ENCODE peak calls at places on chromosomes 6 and 20, in ten cellular contexts. One of them, this sample, is unnamed.

GRCh38 chr6:142702501-142703460 is 242.2 kb downstream of the HIVEP2 start:
- DNase-seq in spleen: peak
- DNase-seq in CD8-positive, alpha-beta memory T cell: no peak
- DNase-seq in stimulated activated naive CD4-positive, alpha-beta T cell: no peak
- DNase-seq in T-cell: no peak
- DNase-seq in sciatic nerve: peak
- DNase-seq in stimulated activated CD4-positive, alpha-beta T cell treated with anti-CD3 and anti-CD28 coated beads, Interleukin-12 subunit alpha, Interleukin-12 subunit beta, amount 100 ng/mL, for 24 hours: no peak
- DNase-seq in T47D: no peak
- DNase-seq in GM12865: peak
- DNase-seq in cardiac muscle cell: peak
- DNase-seq in this sample: peak

GRCh38 chr20:10200329-10200728 is 18.3 kb upstream of the SNAP25 start:
- DNase-seq in stimulated activated CD4-positive, alpha-beta T cell treated with anti-CD3 and anti-CD28 coated beads, Interleukin-12 subunit alpha, Interleukin-12 subunit beta, amount 100 ng/mL, for 24 hours: no peak
- DNase-seq in stimulated activated naive CD4-positive, alpha-beta T cell: no peak
- DNase-seq in T47D: no peak
- DNase-seq in cardiac muscle cell: no peak
- DNase-seq in spleen: no peak
- DNase-seq in CD8-positive, alpha-beta memory T cell: no peak
- DNase-seq in T-cell: no peak
- DNase-seq in sciatic nerve: no peak
- DNase-seq in GM12865: no peak
- DNase-seq in this sample: no peak

GRCh38 chr6:70663881-70664466 is 3.7 kb upstream of the SMAP1 start:
- DNase-seq in CD8-positive, alpha-beta memory T cell: no peak
- DNase-seq in spleen: no peak
- DNase-seq in GM12865: no peak
- DNase-seq in stimulated activated CD4-positive, alpha-beta T cell treated with anti-CD3 and anti-CD28 coated beads, Interleukin-12 subunit alpha, Interleukin-12 subunit beta, amount 100 ng/mL, for 24 hours: no peak
- DNase-seq in stimulated activated naive CD4-positive, alpha-beta T cell: no peak
- DNase-seq in cardiac muscle cell: no peak
- DNase-seq in sciatic nerve: no peak
- DNase-seq in T47D: no peak
- DNase-seq in T-cell: no peak
- DNase-seq in this sample: no peak

GRCh38 chr6:2103644-2104523 is 141.5 kb downstream of the GMDS start:
- DNase-seq in T-cell: no peak
- DNase-seq in stimulated activated naive CD4-positive, alpha-beta T cell: peak
- DNase-seq in T47D: peak
- DNase-seq in CD8-positive, alpha-beta memory T cell: peak
- DNase-seq in spleen: no peak
- DNase-seq in GM12865: peak
- DNase-seq in sciatic nerve: no peak
- DNase-seq in cardiac muscle cell: peak
- DNase-seq in stimulated activated CD4-positive, alpha-beta T cell treated with anti-CD3 and anti-CD28 coated beads, Interleukin-12 subunit alpha, Interleukin-12 subunit beta, amount 100 ng/mL, for 24 hours: no peak
- DNase-seq in this sample: peak

GRCh38 chr6:92790381-92790780 is 629.0 kb downstream of the EPHA7 start:
- DNase-seq in T47D: no peak
- DNase-seq in sciatic nerve: no peak
- DNase-seq in CD8-positive, alpha-beta memory T cell: no peak
- DNase-seq in stimulated activated naive CD4-positive, alpha-beta T cell: no peak
- DNase-seq in cardiac muscle cell: peak
- DNase-seq in stimulated activated CD4-positive, alpha-beta T cell treated with anti-CD3 and anti-CD28 coated beads, Interleukin-12 subunit alpha, Interleukin-12 subunit beta, amount 100 ng/mL, for 24 hours: no peak
- DNase-seq in spleen: no peak
- DNase-seq in T-cell: no peak
- DNase-seq in GM12865: peak
- DNase-seq in this sample: no peak

GRCh38 chr6:37990762-37991525 is 171.4 kb downstream of the ZFAND3 start:
- DNase-seq in stimulated activated naive CD4-positive, alpha-beta T cell: no peak
- DNase-seq in GM12865: no peak
- DNase-seq in CD8-positive, alpha-beta memory T cell: no peak
- DNase-seq in T-cell: no peak
- DNase-seq in sciatic nerve: no peak
- DNase-seq in T47D: no peak
- DNase-seq in spleen: no peak
- DNase-seq in stimulated activated CD4-positive, alpha-beta T cell treated with anti-CD3 and anti-CD28 coated beads, Interleukin-12 subunit alpha, Interleukin-12 subunit beta, amount 100 ng/mL, for 24 hours: no peak
- DNase-seq in cardiac muscle cell: peak
- DNase-seq in this sample: no peak

GRCh38 chr6:44056392-44057237 is 70.6 kb downstream of the MRPL14 start:
- DNase-seq in spleen: peak
- DNase-seq in stimulated activated CD4-positive, alpha-beta T cell treated with anti-CD3 and anti-CD28 coated beads, Interleukin-12 subunit alpha, Interleukin-12 subunit beta, amount 100 ng/mL, for 24 hours: no peak
- DNase-seq in T-cell: no peak
- DNase-seq in GM12865: no peak
- DNase-seq in CD8-positive, alpha-beta memory T cell: no peak
- DNase-seq in sciatic nerve: peak
- DNase-seq in stimulated activated naive CD4-positive, alpha-beta T cell: no peak
- DNase-seq in cardiac muscle cell: no peak
- DNase-seq in T47D: no peak
- DNase-seq in this sample: no peak

GRCh38 chr6:38064431-38064830 is 244.9 kb downstream of the ZFAND3 start:
- DNase-seq in cardiac muscle cell: no peak
- DNase-seq in CD8-positive, alpha-beta memory T cell: no peak
- DNase-seq in spleen: no peak
- DNase-seq in stimulated activated CD4-positive, alpha-beta T cell treated with anti-CD3 and anti-CD28 coated beads, Interleukin-12 subunit alpha, Interleukin-12 subunit beta, amount 100 ng/mL, for 24 hours: no peak
- DNase-seq in GM12865: no peak
- DNase-seq in stimulated activated naive CD4-positive, alpha-beta T cell: no peak
- DNase-seq in sciatic nerve: no peak
- DNase-seq in T47D: no peak
- DNase-seq in T-cell: no peak
- DNase-seq in this sample: no peak

GRCh38 chr6:4402477-4402976 is 267.2 kb upstream of the ECI2 start:
- DNase-seq in cardiac muscle cell: peak
- DNase-seq in sciatic nerve: no peak
- DNase-seq in stimulated activated naive CD4-positive, alpha-beta T cell: no peak
- DNase-seq in T-cell: no peak
- DNase-seq in GM12865: peak
- DNase-seq in CD8-positive, alpha-beta memory T cell: no peak
- DNase-seq in stimulated activated CD4-positive, alpha-beta T cell treated with anti-CD3 and anti-CD28 coated beads, Interleukin-12 subunit alpha, Interleukin-12 subunit beta, amount 100 ng/mL, for 24 hours: no peak
- DNase-seq in spleen: no peak
- DNase-seq in T47D: peak
- DNase-seq in this sample: no peak

GRCh38 chr6:133748628-133749027 is 140.3 kb upstream of the TCF21 start:
- DNase-seq in T-cell: no peak
- DNase-seq in cardiac muscle cell: no peak
- DNase-seq in CD8-positive, alpha-beta memory T cell: no peak
- DNase-seq in T47D: no peak
- DNase-seq in sciatic nerve: no peak
- DNase-seq in stimulated activated naive CD4-positive, alpha-beta T cell: no peak
- DNase-seq in stimulated activated CD4-positive, alpha-beta T cell treated with anti-CD3 and anti-CD28 coated beads, Interleukin-12 subunit alpha, Interleukin-12 subunit beta, amount 100 ng/mL, for 24 hours: no peak
- DNase-seq in GM12865: no peak
- DNase-seq in spleen: no peak
- DNase-seq in this sample: no peak

GRCh38 chr20:10433014-10433622 is 904 bp downstream of the MKKS start:
- DNase-seq in stimulated activated naive CD4-positive, alpha-beta T cell: no peak
- DNase-seq in spleen: peak
- DNase-seq in T-cell: no peak
- DNase-seq in T47D: no peak
- DNase-seq in sciatic nerve: no peak
- DNase-seq in cardiac muscle cell: no peak
- DNase-seq in CD8-positive, alpha-beta memory T cell: no peak
- DNase-seq in stimulated activated CD4-positive, alpha-beta T cell treated with anti-CD3 and anti-CD28 coated beads, Interleukin-12 subunit alpha, Interleukin-12 subunit beta, amount 100 ng/mL, for 24 hours: no peak
- DNase-seq in GM12865: peak
- DNase-seq in this sample: no peak

GRCh38 chr6:133241088-133241900 is at the start of gene EYA4:
- DNase-seq in stimulated activated naive CD4-positive, alpha-beta T cell: no peak
- DNase-seq in T47D: no peak
- DNase-seq in GM12865: no peak
- DNase-seq in stimulated activated CD4-positive, alpha-beta T cell treated with anti-CD3 and anti-CD28 coated beads, Interleukin-12 subunit alpha, Interleukin-12 subunit beta, amount 100 ng/mL, for 24 hours: no peak
- DNase-seq in CD8-positive, alpha-beta memory T cell: no peak
- DNase-seq in cardiac muscle cell: peak
- DNase-seq in T-cell: no peak
- DNase-seq in spleen: peak
- DNase-seq in sciatic nerve: peak
- DNase-seq in this sample: no peak

GRCh38 chr6:44474643-44475042 is 87.1 kb downstream of the CDC5L start:
- DNase-seq in sciatic nerve: no peak
- DNase-seq in GM12865: no peak
- DNase-seq in T47D: no peak
- DNase-seq in T-cell: no peak
- DNase-seq in CD8-positive, alpha-beta memory T cell: no peak
- DNase-seq in stimulated activated naive CD4-positive, alpha-beta T cell: no peak
- DNase-seq in cardiac muscle cell: no peak
- DNase-seq in stimulated activated CD4-positive, alpha-beta T cell treated with anti-CD3 and anti-CD28 coated beads, Interleukin-12 subunit alpha, Interleukin-12 subunit beta, amount 100 ng/mL, for 24 hours: no peak
- DNase-seq in spleen: no peak
- DNase-seq in this sample: no peak

GRCh38 chr6:26179675-26180074 is 92.4 kb downstream of the HFE start:
- DNase-seq in T-cell: no peak
- DNase-seq in cardiac muscle cell: no peak
- DNase-seq in CD8-positive, alpha-beta memory T cell: no peak
- DNase-seq in GM12865: no peak
- DNase-seq in sciatic nerve: no peak
- DNase-seq in stimulated activated CD4-positive, alpha-beta T cell treated with anti-CD3 and anti-CD28 coated beads, Interleukin-12 subunit alpha, Interleukin-12 subunit beta, amount 100 ng/mL, for 24 hours: no peak
- DNase-seq in T47D: no peak
- DNase-seq in spleen: no peak
- DNase-seq in stimulated activated naive CD4-positive, alpha-beta T cell: no peak
- DNase-seq in this sample: no peak

GRCh38 chr6:52641826-52642225 is 29.1 kb upstream of the TMEM14A start:
- DNase-seq in sciatic nerve: no peak
- DNase-seq in T-cell: no peak
- DNase-seq in spleen: no peak
- DNase-seq in GM12865: no peak
- DNase-seq in stimulated activated CD4-positive, alpha-beta T cell treated with anti-CD3 and anti-CD28 coated beads, Interleukin-12 subunit alpha, Interleukin-12 subunit beta, amount 100 ng/mL, for 24 hours: no peak
- DNase-seq in cardiac muscle cell: no peak
- DNase-seq in CD8-positive, alpha-beta memory T cell: no peak
- DNase-seq in T47D: no peak
- DNase-seq in stimulated activated naive CD4-positive, alpha-beta T cell: no peak
- DNase-seq in this sample: no peak

GRCh38 chr6:148559848-148560433 is 186.9 kb upstream of the UST start:
- DNase-seq in T-cell: peak
- DNase-seq in stimulated activated naive CD4-positive, alpha-beta T cell: peak
- DNase-seq in GM12865: peak
- DNase-seq in cardiac muscle cell: peak
- DNase-seq in T47D: peak
- DNase-seq in CD8-positive, alpha-beta memory T cell: peak
- DNase-seq in sciatic nerve: peak
- DNase-seq in spleen: peak
- DNase-seq in stimulated activated CD4-positive, alpha-beta T cell treated with anti-CD3 and anti-CD28 coated beads, Interleukin-12 subunit alpha, Interleukin-12 subunit beta, amount 100 ng/mL, for 24 hours: peak
- DNase-seq in this sample: peak

GRCh38 chr6:37513155-37513554 is 13.5 kb upstream of the CCDC167 start:
- DNase-seq in CD8-positive, alpha-beta memory T cell: no peak
- DNase-seq in GM12865: no peak
- DNase-seq in cardiac muscle cell: no peak
- DNase-seq in spleen: no peak
- DNase-seq in T-cell: no peak
- DNase-seq in T47D: no peak
- DNase-seq in stimulated activated naive CD4-positive, alpha-beta T cell: no peak
- DNase-seq in sciatic nerve: no peak
- DNase-seq in stimulated activated CD4-positive, alpha-beta T cell treated with anti-CD3 and anti-CD28 coated beads, Interleukin-12 subunit alpha, Interleukin-12 subunit beta, amount 100 ng/mL, for 24 hours: no peak
- DNase-seq in this sample: no peak

GRCh38 chr20:62158088-62158400 is 14.5 kb downstream of the SS18L1 start:
- DNase-seq in T47D: no peak
- DNase-seq in cardiac muscle cell: no peak
- DNase-seq in sciatic nerve: no peak
- DNase-seq in GM12865: no peak
- DNase-seq in stimulated activated naive CD4-positive, alpha-beta T cell: no peak
- DNase-seq in stimulated activated CD4-positive, alpha-beta T cell treated with anti-CD3 and anti-CD28 coated beads, Interleukin-12 subunit alpha, Interleukin-12 subunit beta, amount 100 ng/mL, for 24 hours: no peak
- DNase-seq in T-cell: no peak
- DNase-seq in CD8-positive, alpha-beta memory T cell: no peak
- DNase-seq in spleen: no peak
- DNase-seq in this sample: no peak

GRCh38 chr20:15909995-15910394 is 663.3 kb downstream of the KIF16B start:
- DNase-seq in cardiac muscle cell: no peak
- DNase-seq in sciatic nerve: no peak
- DNase-seq in stimulated activated CD4-positive, alpha-beta T cell treated with anti-CD3 and anti-CD28 coated beads, Interleukin-12 subunit alpha, Interleukin-12 subunit beta, amount 100 ng/mL, for 24 hours: no peak
- DNase-seq in CD8-positive, alpha-beta memory T cell: no peak
- DNase-seq in GM12865: no peak
- DNase-seq in spleen: no peak
- DNase-seq in T-cell: no peak
- DNase-seq in stimulated activated naive CD4-positive, alpha-beta T cell: no peak
- DNase-seq in T47D: no peak
- DNase-seq in this sample: no peak

GRCh38 chr20:54184920-54185626 is 11.3 kb upstream of the CYP24A1 start:
- DNase-seq in T47D: no peak
- DNase-seq in cardiac muscle cell: no peak
- DNase-seq in sciatic nerve: no peak
- DNase-seq in T-cell: no peak
- DNase-seq in GM12865: no peak
- DNase-seq in CD8-positive, alpha-beta memory T cell: no peak
- DNase-seq in stimulated activated naive CD4-positive, alpha-beta T cell: no peak
- DNase-seq in stimulated activated CD4-positive, alpha-beta T cell treated with anti-CD3 and anti-CD28 coated beads, Interleukin-12 subunit alpha, Interleukin-12 subunit beta, amount 100 ng/mL, for 24 hours: no peak
- DNase-seq in spleen: no peak
- DNase-seq in this sample: no peak

GRCh38 chr6:82737965-82738364 is 327.7 kb downstream of the UBE3D start:
- DNase-seq in spleen: no peak
- DNase-seq in stimulated activated naive CD4-positive, alpha-beta T cell: no peak
- DNase-seq in CD8-positive, alpha-beta memory T cell: no peak
- DNase-seq in T-cell: no peak
- DNase-seq in stimulated activated CD4-positive, alpha-beta T cell treated with anti-CD3 and anti-CD28 coated beads, Interleukin-12 subunit alpha, Interleukin-12 subunit beta, amount 100 ng/mL, for 24 hours: no peak
- DNase-seq in GM12865: no peak
- DNase-seq in T47D: no peak
- DNase-seq in sciatic nerve: no peak
- DNase-seq in cardiac muscle cell: no peak
- DNase-seq in this sample: no peak

GRCh38 chr6:69887026-69887425 is 20.7 kb downstream of the COL19A1 start:
- DNase-seq in stimulated activated naive CD4-positive, alpha-beta T cell: no peak
- DNase-seq in T-cell: no peak
- DNase-seq in sciatic nerve: no peak
- DNase-seq in stimulated activated CD4-positive, alpha-beta T cell treated with anti-CD3 and anti-CD28 coated beads, Interleukin-12 subunit alpha, Interleukin-12 subunit beta, amount 100 ng/mL, for 24 hours: no peak
- DNase-seq in cardiac muscle cell: no peak
- DNase-seq in T47D: no peak
- DNase-seq in GM12865: peak
- DNase-seq in spleen: no peak
- DNase-seq in CD8-positive, alpha-beta memory T cell: no peak
- DNase-seq in this sample: peak

GRCh38 chr20:40332167-40332566 is 356.9 kb downstream of the MAFB start:
- DNase-seq in spleen: no peak
- DNase-seq in CD8-positive, alpha-beta memory T cell: no peak
- DNase-seq in stimulated activated naive CD4-positive, alpha-beta T cell: no peak
- DNase-seq in stimulated activated CD4-positive, alpha-beta T cell treated with anti-CD3 and anti-CD28 coated beads, Interleukin-12 subunit alpha, Interleukin-12 subunit beta, amount 100 ng/mL, for 24 hours: no peak
- DNase-seq in T-cell: no peak
- DNase-seq in GM12865: no peak
- DNase-seq in sciatic nerve: no peak
- DNase-seq in cardiac muscle cell: no peak
- DNase-seq in T47D: no peak
- DNase-seq in this sample: no peak

GRCh38 chr20:41366546-41367392 is at the start of gene EMILIN3:
- DNase-seq in stimulated activated CD4-positive, alpha-beta T cell treated with anti-CD3 and anti-CD28 coated beads, Interleukin-12 subunit alpha, Interleukin-12 subunit beta, amount 100 ng/mL, for 24 hours: no peak
- DNase-seq in sciatic nerve: no peak
- DNase-seq in T-cell: no peak
- DNase-seq in CD8-positive, alpha-beta memory T cell: no peak
- DNase-seq in spleen: no peak
- DNase-seq in T47D: no peak
- DNase-seq in stimulated activated naive CD4-positive, alpha-beta T cell: no peak
- DNase-seq in cardiac muscle cell: peak
- DNase-seq in GM12865: no peak
- DNase-seq in this sample: no peak

GRCh38 chr6:62246087-62246486 is 39.9 kb downstream of the KHDRBS2 start:
- DNase-seq in T47D: no peak
- DNase-seq in stimulated activated naive CD4-positive, alpha-beta T cell: no peak
- DNase-seq in CD8-positive, alpha-beta memory T cell: no peak
- DNase-seq in spleen: no peak
- DNase-seq in stimulated activated CD4-positive, alpha-beta T cell treated with anti-CD3 and anti-CD28 coated beads, Interleukin-12 subunit alpha, Interleukin-12 subunit beta, amount 100 ng/mL, for 24 hours: no peak
- DNase-seq in sciatic nerve: no peak
- DNase-seq in T-cell: no peak
- DNase-seq in cardiac muscle cell: no peak
- DNase-seq in GM12865: no peak
- DNase-seq in this sample: no peak

GRCh38 chr6:156028310-156029131 is 572.9 kb upstream of the NOX3 start:
- DNase-seq in cardiac muscle cell: no peak
- DNase-seq in stimulated activated naive CD4-positive, alpha-beta T cell: no peak
- DNase-seq in stimulated activated CD4-positive, alpha-beta T cell treated with anti-CD3 and anti-CD28 coated beads, Interleukin-12 subunit alpha, Interleukin-12 subunit beta, amount 100 ng/mL, for 24 hours: no peak
- DNase-seq in CD8-positive, alpha-beta memory T cell: no peak
- DNase-seq in GM12865: no peak
- DNase-seq in spleen: no peak
- DNase-seq in T-cell: no peak
- DNase-seq in T47D: peak
- DNase-seq in sciatic nerve: no peak
- DNase-seq in this sample: peak

GRCh38 chr6:100456881-100457220 is 7.9 kb downstream of the SIM1 start:
- DNase-seq in spleen: no peak
- DNase-seq in GM12865: no peak
- DNase-seq in T47D: no peak
- DNase-seq in CD8-positive, alpha-beta memory T cell: no peak
- DNase-seq in sciatic nerve: no peak
- DNase-seq in stimulated activated naive CD4-positive, alpha-beta T cell: no peak
- DNase-seq in cardiac muscle cell: no peak
- DNase-seq in stimulated activated CD4-positive, alpha-beta T cell treated with anti-CD3 and anti-CD28 coated beads, Interleukin-12 subunit alpha, Interleukin-12 subunit beta, amount 100 ng/mL, for 24 hours: no peak
- DNase-seq in T-cell: no peak
- DNase-seq in this sample: no peak

GRCh38 chr6:111687652-111688051 is 82.0 kb upstream of the TRAF3IP2 start:
- DNase-seq in stimulated activated CD4-positive, alpha-beta T cell treated with anti-CD3 and anti-CD28 coated beads, Interleukin-12 subunit alpha, Interleukin-12 subunit beta, amount 100 ng/mL, for 24 hours: no peak
- DNase-seq in cardiac muscle cell: no peak
- DNase-seq in stimulated activated naive CD4-positive, alpha-beta T cell: no peak
- DNase-seq in sciatic nerve: no peak
- DNase-seq in spleen: no peak
- DNase-seq in T-cell: no peak
- DNase-seq in GM12865: no peak
- DNase-seq in T47D: no peak
- DNase-seq in CD8-positive, alpha-beta memory T cell: no peak
- DNase-seq in this sample: no peak